ENCODE peak calls at places on chromosome 12, in seven cellular contexts. K, W, B, A, M, I and R are unnamed samples.
A peak's percentile ranks its signal among the peaks of the same experiment; 100 is the strongest.

GRCh38 chr12:69129564-69129963 is 109.8 kb upstream of the CPSF6 start:
- DNase-seq in K (no peak), W (no peak), B (no peak), A (no peak), M (no peak), I (no peak), R (no peak)

GRCh38 chr12:54231236-54231635 is 42.5 kb upstream of the SMUG1 start:
- DNase-seq in K (no peak), W (no peak), B (no peak), A (no peak), M (no peak), I (no peak), R (no peak)

GRCh38 chr12:55797550-55797949 is 20.0 kb downstream of the SARNP start:
- DNase-seq in K (no peak), W (no peak), B (no peak), A (no peak), M (no peak), I (no peak), R (no peak)

GRCh38 chr12:84857809-84858208 is 54.8 kb downstream of the SLC6A15 start:
- DNase-seq in K (peak; percentile 9), W (no peak), B (no peak), A (no peak), M (no peak), I (no peak), R (no peak)

GRCh38 chr12:68189766-68190700 is 30.5 kb upstream of the IFNG start:
- DNase-seq in K (peak; percentile 39), W (peak; percentile 13), B (no peak), A (no peak), M (no peak), I (no peak), R (no peak)

GRCh38 chr12:32981139-32981538 is 84.6 kb upstream of the PKP2 start:
- DNase-seq in K (peak; percentile 43), W (no peak), B (no peak), A (no peak), M (no peak), I (no peak), R (no peak)

GRCh38 chr12:112148031-112148513 is 22.7 kb downstream of the TRAFD1 start:
- DNase-seq in K (peak; percentile 89), W (no peak), B (no peak), A (no peak), M (peak; percentile 40), I (no peak), R (no peak)

GRCh38 chr12:46296822-46297221 is 28.0 kb upstream of the SLC38A1 start:
- DNase-seq in K (no peak), W (no peak), B (no peak), A (no peak), M (no peak), I (no peak), R (no peak)

GRCh38 chr12:127660961-127661360 is 606.0 kb upstream of the TMEM132C start:
- DNase-seq in K (no peak), W (no peak), B (no peak), A (no peak), M (no peak), I (no peak), R (no peak)

GRCh38 chr12:53550595-53550994 is 43.3 kb upstream of the NPFF start:
- DNase-seq in K (peak; percentile 71), W (no peak), B (no peak), A (no peak), M (peak; percentile 29), I (no peak), R (no peak)

GRCh38 chr12:114943601-114944000 is 259.6 kb upstream of the TBX3 start:
- DNase-seq in K (no peak), W (no peak), B (no peak), A (no peak), M (no peak), I (no peak), R (no peak)

GRCh38 chr12:120529641-120530314 is 820 bp upstream of the COQ5 start:
- DNase-seq in K (peak; percentile 71), W (peak; percentile 41), B (no peak), A (no peak), M (no peak), I (no peak), R (no peak)

GRCh38 chr12:66111605-66112004 is 18.9 kb downstream of the LLPH start:
- DNase-seq in K (no peak), W (no peak), B (no peak), A (no peak), M (no peak), I (no peak), R (no peak)

GRCh38 chr12:69929125-69929524 is 104.1 kb downstream of the MYRFL start:
- DNase-seq in K (peak; percentile 11), W (peak; percentile 61), B (no peak), A (no peak), M (no peak), I (no peak), R (no peak)

GRCh38 chr12:113462117-113462774 is 9.4 kb downstream of the LHX5 start:
- DNase-seq in K (peak; percentile 91), W (peak; percentile 67), B (peak; percentile 43), A (peak; percentile 63), M (peak; percentile 54), I (peak; percentile 67), R (peak; percentile 50)

GRCh38 chr12:69070319-69071090 is 137.5 kb upstream of the CPM start:
- DNase-seq in K (peak; percentile 83), W (peak; percentile 59), B (peak; percentile 30), A (peak; percentile 53), M (peak; percentile 54), I (peak; percentile 77), R (peak; percentile 65)

GRCh38 chr12:27966870-27967269 is 5.7 kb downstream of the PTHLH start:
- DNase-seq in K (peak; percentile 100), W (peak; percentile 82), B (no peak), A (no peak), M (peak; percentile 95), I (no peak), R (no peak)

GRCh38 chr12:49339464-49339861 is 2.5 kb upstream of the C1QL4 start:
- DNase-seq in K (no peak), W (no peak), B (no peak), A (no peak), M (no peak), I (no peak), R (no peak)

GRCh38 chr12:7959278-7960063 is 23.5 kb upstream of the SLC2A3 start:
- DNase-seq in K (peak; percentile 52), W (no peak), B (no peak), A (no peak), M (no peak), I (no peak), R (no peak)

GRCh38 chr12:81758421-81759214 is 532 bp downstream of the PPFIA2 start:
- DNase-seq in K (no peak), W (no peak), B (no peak), A (no peak), M (peak; percentile 3), I (no peak), R (peak; percentile 61)

GRCh38 chr12:4116251-4117111 is 157.1 kb upstream of the CCND2 start:
- DNase-seq in K (no peak), W (no peak), B (no peak), A (no peak), M (peak; percentile 30), I (no peak), R (no peak)